ENCODE peak calls at places on chromosomes 11 and 22, in nine cellular contexts. D, A, Y, N, B, G, M, C and K are unnamed samples.
A peak's percentile ranks its signal among the peaks of the same experiment; 100 is the strongest.

GRCh38 chr11:819129-819931 is 616 bp downstream of the PNPLA2 start:
- DNase-seq in D (peak; percentile 95), A (peak; percentile 91), Y (peak; percentile 91), N (peak; percentile 95), B (peak; percentile 96), G (peak; percentile 96), M (peak; percentile 94), C (peak; percentile 85), K (peak; percentile 64)

GRCh38 chr22:27336151-27337090 is 465.1 kb downstream of the MN1 start:
- DNase-seq in D (no peak), A (no peak), Y (no peak), N (no peak), B (no peak), G (no peak), M (no peak), C (no peak), K (no peak)

GRCh38 chr11:14886509-14886908 is 5.5 kb downstream of the CYP2R1 start:
- DNase-seq in D (no peak), A (no peak), Y (no peak), N (no peak), B (no peak), G (no peak), M (no peak), C (no peak), K (no peak)

GRCh38 chr22:35872451-35872850 is 154.8 kb downstream of the APOL5 start:
- DNase-seq in D (peak; percentile 41), A (no peak), Y (no peak), N (no peak), B (no peak), G (no peak), M (no peak), C (no peak), K (no peak)

GRCh38 chr11:96196074-96196787 is 146.8 kb downstream of the MAML2 start:
- DNase-seq in D (no peak), A (no peak), Y (no peak), N (no peak), B (no peak), G (no peak), M (no peak), C (no peak), K (no peak)

GRCh38 chr22:47054231-47055072 is 292.0 kb downstream of the TBC1D22A start:
- DNase-seq in D (no peak), A (no peak), Y (no peak), N (no peak), B (no peak), G (no peak), M (peak; percentile 39), C (no peak), K (no peak)

GRCh38 chr11:11010624-11011127 is 152.8 kb upstream of the ZBED5 start:
- DNase-seq in D (peak; percentile 21), A (no peak), Y (no peak), N (no peak), B (peak; percentile 52), G (peak; percentile 64), M (peak; percentile 57), C (peak; percentile 14), K (peak; percentile 24)

GRCh38 chr11:116471608-116472007 is 301.2 kb downstream of the BUD13 start:
- DNase-seq in D (no peak), A (no peak), Y (peak; percentile 36), N (no peak), B (no peak), G (no peak), M (no peak), C (no peak), K (peak; percentile 3)

GRCh38 chr22:19523240-19524169 is 705 bp downstream of the CLDN5 start:
- DNase-seq in D (no peak), A (no peak), Y (peak; percentile 52), N (no peak), B (no peak), G (no peak), M (no peak), C (peak; percentile 49), K (no peak)

GRCh38 chr11:121802542-121802941 is 313.5 kb downstream of the BLID start:
- DNase-seq in D (no peak), A (no peak), Y (no peak), N (no peak), B (peak; percentile 13), G (peak; percentile 42), M (no peak), C (no peak), K (no peak)

GRCh38 chr11:94593030-94593429 is 25.9 kb downstream of the PIWIL4 start:
- DNase-seq in D (no peak), A (no peak), Y (peak; percentile 20), N (no peak), B (no peak), G (no peak), M (no peak), C (no peak), K (peak; percentile 34)

GRCh38 chr11:8956860-8957259 is 7.4 kb downstream of the TMEM9B start:
- DNase-seq in D (no peak), A (no peak), Y (no peak), N (no peak), B (no peak), G (no peak), M (no peak), C (no peak), K (no peak)

GRCh38 chr22:50530857-50531545 is 1.2 kb upstream of the TYMP start:
- DNase-seq in D (peak; percentile 85), A (no peak), Y (peak; percentile 95), N (peak; percentile 90), B (peak; percentile 93), G (peak; percentile 71), M (peak; percentile 92), C (peak; percentile 93), K (peak; percentile 60)

GRCh38 chr22:36386351-36386899 is 1.3 kb downstream of the MYH9 start:
- DNase-seq in D (peak; percentile 40), A (no peak), Y (no peak), N (peak; percentile 55), B (peak; percentile 69), G (peak; percentile 48), M (peak; percentile 73), C (no peak), K (no peak)

GRCh38 chr22:38751422-38752346 is 4.1 kb downstream of the SUN2 start:
- DNase-seq in D (peak; percentile 80), A (no peak), Y (no peak), N (peak; percentile 80), B (peak; percentile 83), G (no peak), M (no peak), C (no peak), K (no peak)

GRCh38 chr11:15843309-15843857 is 513.0 kb downstream of the SOX6 start:
- DNase-seq in D (no peak), A (no peak), Y (peak; percentile 71), N (no peak), B (no peak), G (peak; percentile 74), M (no peak), C (no peak), K (no peak)

GRCh38 chr11:46393759-46394158 is 2.2 kb upstream of the CHRM4 start:
- DNase-seq in D (no peak), A (no peak), Y (no peak), N (no peak), B (no peak), G (no peak), M (peak; percentile 37), C (no peak), K (no peak)
- H3K4me3 ChIP-seq in D (no peak overlapping the region), A (no peak overlapping the region), Y (no peak overlapping the region), N (no peak overlapping the region), B (no peak overlapping the region), G (no peak overlapping the region), M (no peak overlapping the region), C (no peak overlapping the region), K (no peak overlapping the region)

GRCh38 chr11:26109658-26110393 is 222.1 kb upstream of the ANO3 start:
- DNase-seq in D (no peak), A (no peak), Y (no peak), N (no peak), B (no peak), G (no peak), M (no peak), C (peak; percentile 44), K (no peak)

GRCh38 chr11:26106713-26107112 is 225.2 kb upstream of the ANO3 start:
- DNase-seq in D (no peak), A (no peak), Y (no peak), N (peak; percentile 58), B (no peak), G (no peak), M (no peak), C (no peak), K (no peak)

GRCh38 chr11:26102325-26102724 is 229.6 kb upstream of the ANO3 start:
- DNase-seq in D (no peak), A (no peak), Y (no peak), N (no peak), B (no peak), G (peak; percentile 34), M (no peak), C (no peak), K (no peak)

GRCh38 chr11:26105762-26106423 is 226.0 kb upstream of the ANO3 start:
- DNase-seq in D (no peak), A (no peak), Y (no peak), N (no peak), B (no peak), G (no peak), M (no peak), C (no peak), K (no peak)
- H3K4me3 ChIP-seq in D (no peak overlapping the region), A (no peak overlapping the region), Y (no peak overlapping the region), N (no peak overlapping the region), B (no peak overlapping the region), G (no peak overlapping the region), M (no peak overlapping the region), C (no peak overlapping the region), K (no peak overlapping the region)

GRCh38 chr11:130449996-130450419 is 1.6 kb downstream of the ADAMTS15 start:
- DNase-seq in D (peak; percentile 82), A (no peak), Y (peak; percentile 94), N (no peak), B (peak; percentile 77), G (peak; percentile 88), M (peak; percentile 78), C (peak; percentile 90), K (peak; percentile 74)
- H3K4me3 ChIP-seq in D (peak overlapping the region; percentile 70), A (peak overlapping the region; percentile 73), Y (peak overlapping the region; percentile 59), N (no peak overlapping the region), B (peak overlapping the region; percentile 61), G (peak overlapping the region; percentile 64), M (peak overlapping the region; percentile 58), C (peak overlapping the region; percentile 74), K (peak overlapping the region; percentile 58)

GRCh38 chr22:37558815-37559214 is 1.5 kb upstream of the CDC42EP1 start:
- DNase-seq in D (no peak), A (no peak), Y (no peak), N (no peak), B (no peak), G (no peak), M (no peak), C (no peak), K (no peak)

GRCh38 chr22:37559901-37560681 is at the start of gene CDC42EP1:
- DNase-seq in D (peak; percentile 64), A (no peak), Y (peak; percentile 76), N (no peak), B (peak; percentile 75), G (peak; percentile 60), M (peak; percentile 83), C (peak; percentile 57), K (no peak)

GRCh38 chr22:37561209-37562048 is 1.1 kb downstream of the CDC42EP1 start:
- DNase-seq in D (peak; percentile 92), A (peak; percentile 86), Y (peak; percentile 94), N (peak; percentile 73), B (peak; percentile 95), G (peak; percentile 96), M (peak; percentile 94), C (peak; percentile 91), K (peak; percentile 87)

GRCh38 chr22:37560682-37561208 is 465 bp downstream of the CDC42EP1 start:
- DNase-seq in D (peak; percentile 64), A (no peak), Y (peak; percentile 85), N (no peak), B (peak; percentile 34), G (no peak), M (no peak), C (peak; percentile 55), K (no peak)

GRCh38 chr22:37559521-37559900 is 769 bp upstream of the CDC42EP1 start:
- DNase-seq in D (no peak), A (no peak), Y (no peak), N (no peak), B (no peak), G (no peak), M (no peak), C (no peak), K (no peak)
- H3K4me3 ChIP-seq in D (peak overlapping the region; percentile 72), A (peak overlapping the region; percentile 72), Y (no peak overlapping the region), N (no peak overlapping the region), B (no peak overlapping the region), G (peak overlapping the region; percentile 59), M (peak overlapping the region; percentile 77), C (peak overlapping the region; percentile 48), K (peak overlapping the region; percentile 38)